ENCODE peak calls at places on chromosomes 7 and 10, in four cellular contexts. G, E, C and X are unnamed samples.

GRCh38 chr10:2278391-2278790 is 541.1 kb upstream of the ADARB2 start:
- DNase-seq in E (no peak), C (no peak), G (no peak), X (no peak)

GRCh38 chr7:55784151-55784550 is 78.4 kb downstream of the SEPTIN14 start:
- DNase-seq in E (no peak), G (no peak), C (no peak), X (no peak)

GRCh38 chr10:112952282-112952991 is 2.4 kb downstream of the TCF7L2 start:
- DNase-seq in E (peak; percentile 66), C (peak; percentile 51), G (no peak), X (no peak)

GRCh38 chr10:75186310-75186709 is 24.3 kb upstream of the VDAC2 start:
- DNase-seq in C (no peak), G (no peak), E (no peak), X (no peak)

GRCh38 chr10:58588673-58589265 is 76.1 kb downstream of the BICC1 start:
- DNase-seq in C (no peak), G (no peak), E (no peak), X (peak; percentile 58)

GRCh38 chr10:95628786-95629185 is 27.7 kb downstream of the ALDH18A1 start:
- DNase-seq in E (peak; percentile 28), C (peak; percentile 66), G (no peak), X (no peak)

GRCh38 chr7:23960361-23960760 is 250.3 kb downstream of the STK31 start:
- DNase-seq in E (no peak), G (no peak), C (no peak), X (no peak)

GRCh38 chr10:16787361-16787791 is 29.8 kb downstream of the RSU1 start:
- DNase-seq in C (no peak), E (no peak), G (no peak), X (no peak)

GRCh38 chr7:128783143-128783799 is 7.7 kb upstream of the OPN1SW start:
- DNase-seq in C (peak; percentile 86), E (peak; percentile 75), G (peak; percentile 8), X (no peak)

GRCh38 chr7:126690104-126690503 is 562.6 kb downstream of the GRM8 start:
- DNase-seq in E (no peak), G (no peak), C (no peak), X (no peak)

GRCh38 chr7:121313793-121314676 is 14.8 kb upstream of the WNT16 start:
- DNase-seq in G (peak; percentile 88), E (peak; percentile 50), C (peak; percentile 48), X (no peak)

GRCh38 chr7:5507026-5507425 is 83.4 kb upstream of the TNRC18 start:
- DNase-seq in C (no peak), G (no peak), E (no peak), X (no peak)

GRCh38 chr7:31114593-31115343 is 62.7 kb downstream of the ADCYAP1R1 start:
- DNase-seq in G (no peak), E (peak; percentile 65), C (peak; percentile 68), X (peak; percentile 56)

GRCh38 chr7:20327047-20327446 is 3.7 kb upstream of the ITGB8 start:
- DNase-seq in E (peak; percentile 66), C (no peak), G (no peak), X (peak; percentile 64)

DNA sequence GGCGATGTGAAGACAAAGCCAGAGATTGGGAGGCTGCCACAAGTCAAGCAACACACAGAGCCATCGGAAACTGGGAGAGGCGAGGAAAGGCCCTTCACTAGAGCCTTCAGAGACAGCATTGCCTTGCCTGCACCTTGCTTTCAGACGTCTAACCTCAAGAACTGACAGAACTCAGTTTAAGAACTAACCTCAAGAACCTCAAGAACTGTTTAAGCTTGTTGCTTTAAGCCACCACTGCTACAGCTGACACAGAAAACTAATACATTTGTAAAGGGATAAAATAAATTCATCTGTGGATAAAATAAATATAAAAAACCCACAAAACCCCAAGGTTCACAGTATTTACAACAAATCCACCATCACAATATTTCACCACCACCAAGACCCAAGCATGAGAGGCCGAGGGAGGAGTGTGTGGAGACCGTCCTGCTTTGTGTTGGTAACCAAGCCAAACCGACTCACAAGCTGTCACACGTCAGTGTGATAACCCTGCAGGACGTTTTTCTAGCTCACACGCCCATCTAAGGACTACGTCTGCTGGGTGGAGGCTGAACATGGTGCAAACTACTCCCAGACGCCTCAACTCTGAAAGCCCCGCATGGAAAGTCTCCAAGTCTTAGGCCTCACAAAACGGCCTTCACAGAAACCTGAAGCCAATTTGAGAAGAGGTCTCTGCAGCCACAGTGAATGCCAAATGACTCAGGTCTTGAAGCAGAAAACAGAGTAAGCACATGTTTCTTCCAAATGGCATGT is 116.8 kb downstream of the ABLIM1 start:
- DNase-seq in E (peak; percentile 85), G (no peak), C (peak; percentile 49), X (peak; percentile 62)
- TF ChIP-seq EZH2phosphoT487 in E (no peak), G (no peak), C (no peak), X (no peak)

GRCh38 chr7:54712777-54713176 is 46.2 kb downstream of the SEC61G start:
- DNase-seq in E (no peak), C (no peak), G (no peak), X (no peak)
- H3K9me2 ChIP-seq in E (no peaks in the 10 kb centered on the region), C (no peaks in the 10 kb centered on the region), G (no peaks in the 10 kb centered on the region), X (no peaks in the 10 kb centered on the region)

GRCh38 chr10:101221479-101222246 is 7.6 kb downstream of the LBX1 start:
- DNase-seq in E (no peak), G (no peak), C (no peak), X (no peak)
- TF ChIP-seq EZH2 in E (no peak), G (no peak), C (no peak), X (no peak)

DNA sequence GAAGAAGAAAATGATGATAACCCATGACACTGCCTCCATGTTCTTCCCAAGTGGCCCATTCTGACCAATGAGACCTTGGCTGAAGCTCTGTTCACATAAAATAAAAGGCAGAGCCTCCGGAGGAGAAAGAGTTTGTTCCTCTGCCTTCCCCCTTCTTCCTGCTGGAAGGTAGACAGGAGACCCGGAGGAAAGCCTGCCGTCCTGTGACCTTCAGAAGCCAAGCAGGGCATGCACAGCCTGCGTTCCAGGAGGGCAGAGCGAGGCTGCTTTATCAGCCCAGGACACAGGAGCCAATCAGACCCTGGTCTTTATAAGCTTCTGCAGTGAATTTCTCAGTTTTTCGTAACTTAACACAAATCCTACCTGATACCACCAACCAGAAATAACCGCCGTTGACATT is 8.6 kb upstream of the GRID1 start:
- DNase-seq in G (no peak), C (no peak), E (no peak), X (no peak)
- TF ChIP-seq EZH2phosphoT487 in G (no peak), C (no peak), E (no peak), X (no peak)

GRCh38 chr7:131898418-131898817 is 342.0 kb upstream of the PODXL start:
- DNase-seq in E (peak; percentile 66), C (no peak), G (no peak), X (peak; percentile 15)
- H3K9me2 ChIP-seq in E (no peaks in the 10 kb centered on the region), C (no peaks in the 10 kb centered on the region), G (no peaks in the 10 kb centered on the region), X (no peaks in the 10 kb centered on the region)

GRCh38 chr7:88759956-88760515 is 536 bp downstream of the ZNF804B start:
- DNase-seq in G (no peak), C (no peak), E (no peak), X (no peak)
- TF ChIP-seq EZH2 in G (no peak), C (peak; percentile 54), E (peak; percentile 53), X (no peak)

GRCh38 chr10:110353244-110354119 is 48.8 kb upstream of the SMNDC1 start:
- DNase-seq in G (peak; percentile 73), C (peak; percentile 38), E (peak; percentile 99), X (peak; percentile 85)
- TF ChIP-seq EZH2phosphoT487 in G (no peak), C (no peak), E (no peak), X (no peak)

GRCh38 chr7:131897016-131897789 is 340.8 kb upstream of the PODXL start:
- DNase-seq in G (peak; percentile 12), C (no peak), E (peak; percentile 87), X (peak; percentile 62)
- H3K9me2 ChIP-seq in G (no peaks in the 10 kb centered on the region), C (no peaks in the 10 kb centered on the region), E (no peaks in the 10 kb centered on the region), X (no peaks in the 10 kb centered on the region)